ENCODE peak calls at places on chromosomes 16 and 17, in five cellular contexts. V is Peyer's patch; R is fibroblast of lung; Q is psoas muscle; Y is naive thymus-derived CD4-positive, alpha-beta T cell. A is an unnamed sample.
A peak's percentile ranks its signal among the peaks of the same experiment; 100 is the strongest.

GRCh38 chr16:27181020-27181419 is 22.3 kb upstream of the KDM8 start:
- DNase-seq in Q (no peak), V (no peak), R (no peak), Y (no peak), A (no peak)

GRCh38 chr17:56595831-56596740 is 2.6 kb downstream of the NOG start:
- DNase-seq in R (no peak), V (no peak), Q (no peak), Y (no peak), A (no peak)

GRCh38 chr16:84690088-84690819 is 9.5 kb upstream of the USP10 start:
- DNase-seq in R (no peak), Y (no peak), Q (no peak), V (no peak), A (no peak)

GRCh38 chr16:12079411-12079965 is 103.0 kb downstream of the SNX29 start:
- DNase-seq in R (no peak), Q (no peak), V (peak; percentile 15), Y (no peak), A (peak; percentile 65)

GRCh38 chr17:1229354-1229890 is 40.8 kb upstream of the BHLHA9 start:
- DNase-seq in R (no peak), Q (peak; percentile 72), V (peak; percentile 93), Y (peak; percentile 36), A (no peak)

GRCh38 chr17:77999413-78000173 is 41.1 kb downstream of the TNRC6C start:
- DNase-seq in V (no peak), Y (no peak), R (peak; percentile 25), Q (no peak), A (no peak)

GRCh38 chr17:56781944-56782737 is 51.6 kb downstream of the C17orf67 start:
- DNase-seq in V (no peak), Q (no peak), R (no peak), Y (no peak), A (no peak)

GRCh38 chr17:18860161-18860972 is 2.4 kb downstream of the PRPSAP2 start:
- DNase-seq in R (no peak), Y (no peak), V (peak; percentile 14), Q (no peak), A (no peak)

GRCh38 chr17:60695960-60696359 is 18.3 kb downstream of the BCAS3 start:
- DNase-seq in Q (no peak), R (no peak), V (no peak), Y (no peak), A (no peak)

GRCh38 chr17:65545708-65546523 is 15.5 kb downstream of the AXIN2 start:
- DNase-seq in V (no peak), Y (no peak), Q (no peak), R (no peak), A (no peak)

GRCh38 chr16:3952342-3953131 is 72.0 kb upstream of the CREBBP start:
- DNase-seq in V (no peak), R (no peak), Q (peak; percentile 89), Y (no peak), A (no peak)

GRCh38 chr17:37791434-37791833 is 46.6 kb upstream of the HNF1B start:
- DNase-seq in Y (peak; percentile 19), Q (no peak), R (peak; percentile 32), V (peak; percentile 74), A (peak; percentile 70)

GRCh38 chr16:28596840-28597691 is at the start of gene SULT1A2:
- DNase-seq in Q (no peak), V (peak; percentile 87), Y (no peak), R (no peak), A (no peak)

GRCh38 chr16:17518441-17518840 is 47.7 kb upstream of the XYLT1 start:
- DNase-seq in V (no peak), Q (no peak), Y (no peak), R (peak; percentile 49), A (no peak)

GRCh38 chr16:73046484-73047214 is 1.3 kb downstream of the ZFHX3 start:
- DNase-seq in Y (no peak), R (no peak), Q (no peak), V (peak; percentile 14), A (no peak)
- H3K4me3 ChIP-seq in Y (no peak overlapping the region), R (peak overlapping the region; percentile 69), Q (peak overlapping the region; percentile 84), V (no peak overlapping the region), A (no peak overlapping the region)

DNA sequence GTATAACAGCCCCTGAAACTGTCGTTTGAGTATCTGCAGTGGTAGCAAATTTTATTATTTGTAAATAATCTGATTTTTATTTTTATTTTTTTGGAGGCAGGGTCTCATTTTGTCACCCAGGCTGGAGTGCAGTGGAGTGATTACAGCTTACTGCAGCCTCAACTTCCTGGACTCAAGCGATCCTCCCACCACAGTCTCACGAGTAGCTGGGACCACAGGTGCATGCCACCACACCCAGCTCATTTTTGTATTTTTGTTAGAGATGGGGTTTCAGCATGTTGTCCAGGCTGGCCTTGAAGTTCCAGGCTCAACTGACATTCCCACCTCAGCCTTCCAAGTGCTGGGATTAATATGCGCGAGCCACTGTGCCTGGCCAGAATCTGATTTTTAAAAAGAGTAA is 2.8 kb downstream of the NDEL1 start:
- DNase-seq in Y (no peak), Q (no peak), V (no peak), R (no peak), A (peak; percentile 41)
- H3K4me3 ChIP-seq in Y (no peak overlapping the region), Q (no peak overlapping the region), V (no peak overlapping the region), R (no peak overlapping the region), A (no peak overlapping the region)

GRCh38 chr17:11493947-11494346 is 104.3 kb upstream of the DNAH9 start:
- DNase-seq in R (no peak), Q (no peak), Y (no peak), V (no peak), A (no peak)
- H3K4me3 ChIP-seq in R (no peak overlapping the region), Q (no peak overlapping the region), Y (no peak overlapping the region), V (no peak overlapping the region), A (no peak overlapping the region)

GRCh38 chr17:43842975-43843325 is 4.0 kb upstream of the CD300LG start:
- DNase-seq in V (no peak), Y (no peak), R (no peak), Q (no peak), A (no peak)

GRCh38 chr17:43839670-43840101 is 6.7 kb upstream of the MPP3 start:
- DNase-seq in Q (no peak), R (no peak), Y (no peak), V (peak; percentile 85), A (no peak)

GRCh38 chr17:43844241-43844640 is 2.7 kb upstream of the CD300LG start:
- DNase-seq in R (no peak), Y (no peak), Q (no peak), V (no peak), A (no peak)

GRCh38 chr17:43845772-43846171 is 1.2 kb upstream of the CD300LG start:
- DNase-seq in R (no peak), V (no peak), Q (no peak), Y (no peak), A (no peak)

DNA sequence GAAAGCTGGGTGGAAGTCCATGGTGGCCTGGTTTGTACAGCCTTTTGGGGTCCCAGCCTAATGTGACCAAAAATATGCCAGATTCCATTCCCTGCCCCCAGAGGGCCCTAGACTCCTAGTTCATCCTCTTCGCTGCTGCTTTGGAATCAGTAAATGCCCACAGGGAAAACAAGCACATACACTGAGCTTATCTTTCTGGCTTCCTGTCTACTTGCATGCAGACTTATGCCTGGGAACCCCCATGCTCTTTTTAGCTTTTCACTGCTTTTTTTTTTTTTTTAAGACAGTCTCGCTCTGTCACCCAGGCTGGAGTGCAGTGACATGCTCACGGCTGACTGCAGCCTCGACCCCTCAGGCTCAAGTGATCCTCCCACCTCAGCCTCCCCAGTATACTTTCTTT is 6.2 kb upstream of the CD300LG start:
- DNase-seq in Y (no peak), Q (no peak), R (peak; percentile 18), V (no peak), A (no peak)
- H3K4me3 ChIP-seq in Y (no peak overlapping the region), Q (no peak overlapping the region), R (no peak overlapping the region), V (no peak overlapping the region), A (no peak overlapping the region)

GRCh38 chr16:54929090-54930033 is 1.3 kb upstream of the IRX5 start:
- DNase-seq in R (peak; percentile 90), Y (peak; percentile 88), Q (peak; percentile 98), V (peak; percentile 97), A (peak; percentile 98)

GRCh38 chr16:54928016-54928356 is 2.7 kb upstream of the IRX5 start:
- DNase-seq in Q (no peak), V (no peak), R (no peak), Y (no peak), A (no peak)

GRCh38 chr16:54930034-54930938 is at the start of gene IRX5:
- DNase-seq in Y (no peak), Q (peak; percentile 80), V (peak; percentile 65), R (peak; percentile 67), A (peak; percentile 92)

GRCh38 chr16:54927125-54928015 is 3.3 kb upstream of the IRX5 start:
- DNase-seq in Y (no peak), R (no peak), Q (no peak), V (no peak), A (no peak)

DNA sequence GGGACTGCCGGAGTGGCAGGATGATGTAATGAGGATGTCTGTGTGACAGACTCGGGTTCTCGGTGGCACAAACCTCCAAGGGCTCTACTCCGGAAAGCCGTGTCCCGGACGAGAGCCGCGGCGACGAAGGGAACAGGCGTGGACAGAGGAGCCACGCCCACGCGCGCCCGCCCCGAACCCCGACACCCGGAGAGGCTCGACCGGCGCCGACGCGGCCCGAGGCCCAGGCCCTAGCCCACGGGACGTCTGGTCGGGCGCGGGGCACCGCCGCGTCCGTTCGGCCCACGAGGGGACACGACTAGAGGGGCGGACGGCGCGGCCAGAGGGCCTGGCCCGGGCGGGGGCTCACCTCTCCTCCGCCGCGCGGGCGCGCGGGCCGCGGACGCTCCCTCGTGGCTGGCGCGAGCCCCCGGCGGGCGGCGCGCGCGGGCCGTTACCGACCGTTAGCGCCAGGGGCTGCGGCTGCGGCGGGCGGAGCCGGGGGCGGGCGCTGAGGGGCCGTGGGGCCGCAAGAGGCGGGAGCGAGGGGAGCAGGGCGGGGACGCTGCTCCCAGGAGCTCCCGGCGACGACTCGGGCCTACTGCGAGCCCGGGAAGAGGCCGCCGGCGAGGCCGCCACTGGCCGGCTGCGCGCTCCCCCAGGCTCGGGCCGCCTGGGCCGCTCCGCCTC is 2.1 kb upstream of the IRX5 start:
- DNase-seq in R (no peak), Q (peak; percentile 63), Y (peak; percentile 41), V (no peak), A (peak; percentile 80)
- H3K4me3 ChIP-seq in R (no peak overlapping the region), Q (peak overlapping the region; percentile 89), Y (peak overlapping the region; percentile 70), V (peak overlapping the region; percentile 42), A (peak overlapping the region; percentile 90)

DNA sequence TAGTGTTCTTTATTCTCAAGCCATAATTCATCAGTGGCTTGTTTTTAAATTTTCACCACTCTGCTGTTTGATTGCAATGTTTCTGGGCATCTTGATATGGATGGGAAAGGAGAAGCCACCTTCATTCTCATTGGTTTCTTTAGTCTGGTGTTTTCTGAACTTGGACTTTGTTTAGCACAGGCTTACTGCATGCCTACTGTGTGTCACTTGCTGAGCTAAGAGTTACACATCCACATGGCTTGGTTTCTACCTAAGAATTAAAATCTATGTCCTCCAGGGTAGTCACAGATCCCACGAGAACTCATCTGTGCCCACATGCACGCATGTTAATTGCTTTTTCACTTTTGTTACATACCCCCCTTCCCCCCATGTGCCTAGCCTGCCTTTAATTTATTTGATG is 4.6 kb downstream of the CMIP start:
- DNase-seq in R (no peak), Y (no peak), Q (no peak), V (no peak), A (no peak)
- H3K4me3 ChIP-seq in R (no peak overlapping the region), Y (no peak overlapping the region), Q (no peak overlapping the region), V (no peak overlapping the region), A (no peak overlapping the region)

DNA sequence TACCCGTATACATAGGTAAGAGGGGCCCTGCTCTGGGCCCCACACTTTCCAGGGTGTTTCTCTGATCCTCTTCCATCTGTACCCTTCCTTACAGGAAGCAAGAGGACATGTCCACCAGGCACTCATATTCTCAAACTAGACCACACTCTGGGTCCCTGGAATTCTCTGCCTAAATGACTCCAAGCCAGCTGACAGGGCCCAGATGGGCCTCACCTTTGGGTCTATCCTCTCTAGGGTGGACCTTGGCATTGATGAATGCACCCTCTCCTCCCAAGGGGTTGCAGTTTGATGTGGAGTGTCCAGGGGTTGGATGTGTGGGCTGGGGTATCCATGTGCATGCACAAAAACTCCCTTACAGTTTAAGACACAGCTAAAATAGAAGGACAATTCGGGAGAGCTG is 95.8 kb downstream of the ASIC2 start:
- DNase-seq in Q (no peak), V (peak; percentile 6), Y (no peak), R (no peak), A (no peak)
- H3K4me3 ChIP-seq in Q (no peak overlapping the region), V (no peak overlapping the region), Y (no peak overlapping the region), R (no peak overlapping the region), A (no peak overlapping the region)

A was measured in Jurkat, Clone E6-1.